ENCODE peak calls at places on chromosomes 11 and 22, in six cellular contexts. D is PC-3, V is A549, G is breast epithelium, Z is transverse colon, J is body of pancreas. Y is an unnamed sample. For H3K4me1, the result is how much of the 10 kb centered on the place peaks cover.

GRCh38 chr11:1869427-1870325 is 16.8 kb downstream of the LSP1 start:
- DNase-seq in G (no peak), Z (no peak), D (no peak), V (peak), J (no peak), Y (peak)

GRCh38 chr22:49963647-49964026 is 3.1 kb downstream of the PIM3 start:
- DNase-seq in Z (peak), D (no peak), J (peak), V (no peak), G (peak), Y (no peak)

GRCh38 chr11:3854660-3854976 is 846 bp upstream of the STIM1 start:
- DNase-seq in V (no peak), G (no peak), Z (no peak), D (no peak), J (no peak), Y (no peak)

GRCh38 chr11:114846040-114846791 is 167.9 kb downstream of the NXPE2 start:
- DNase-seq in V (no peak), G (no peak), D (no peak), J (peak), Z (no peak), Y (no peak)

GRCh38 chr11:122663056-122663740 is 7.7 kb downstream of the UBASH3B start:
- DNase-seq in J (no peak), G (peak), Z (no peak), V (no peak), D (no peak), Y (no peak)

GRCh38 chr11:31560842-31561476 is 51.4 kb downstream of the ELP4 start:
- DNase-seq in D (no peak), V (no peak), J (no peak), Z (no peak), G (no peak), Y (no peak)

GRCh38 chr11:21965221-21965620 is 227.7 kb upstream of the ANO5 start:
- DNase-seq in J (no peak), G (no peak), D (no peak), V (no peak), Z (no peak), Y (no peak)

GRCh38 chr22:44682556-44683168 is 19.3 kb upstream of the PRR5 start:
- DNase-seq in V (no peak), Z (no peak), J (no peak), G (no peak), D (no peak), Y (no peak)

GRCh38 chr11:42524534-42525227 is 787.1 kb upstream of the API5 start:
- DNase-seq in J (peak), V (no peak), D (peak), G (peak), Z (peak), Y (peak)

GRCh38 chr11:831132-831864 is 1.5 kb upstream of the CD151 start:
- DNase-seq in D (no peak), V (no peak), G (no peak), J (no peak), Z (no peak), Y (peak)

GRCh38 chr22:48651981-48652538 is 1175.6 kb downstream of the BRD1 start:
- DNase-seq in Z (no peak), J (no peak), V (no peak), G (no peak), D (no peak), Y (no peak)

GRCh38 chr11:73262851-73263495 is 9.2 kb upstream of the P2RY6 start:
- DNase-seq in G (no peak), Z (no peak), V (no peak), D (peak), J (no peak), Y (no peak)

GRCh38 chr22:22816766-22817410 is 70.7 kb upstream of the IGLL5 start:
- DNase-seq in J (no peak), Z (no peak), V (no peak), G (peak), D (no peak), Y (no peak)
- H3K4me1 ChIP-seq in J (under half), Z (under half), V (under half), G (under half), D (under half), Y (under half)

GRCh38 chr11:39374963-39375698 is 2084.3 kb downstream of the LRRC4C start:
- DNase-seq in V (peak), D (peak), Z (no peak), J (no peak), G (no peak), Y (no peak)
- TF ChIP-seq CTCF in V (peak), D (peak), Z (peak), J (peak), G (peak), Y (peak)

DNA sequence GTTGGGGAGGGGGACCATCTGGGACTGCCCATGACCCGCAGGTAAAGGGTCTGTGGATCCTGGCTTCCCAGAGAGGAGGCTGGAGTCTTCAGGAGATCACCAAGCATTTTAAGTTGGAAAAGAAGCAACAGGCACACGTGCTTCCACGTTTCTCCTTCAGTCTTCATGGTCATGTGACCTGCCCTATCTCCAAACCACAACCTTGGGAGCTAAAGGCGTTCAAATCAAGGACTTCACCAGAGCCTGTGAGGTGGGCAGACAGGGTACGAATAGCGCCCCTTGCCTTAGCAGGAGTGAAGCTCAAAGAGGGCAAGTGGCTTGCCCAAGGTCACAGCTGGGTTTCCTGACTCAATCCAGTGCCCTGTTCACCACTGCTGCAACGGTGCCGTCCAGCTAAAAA is 6.7 kb downstream of the TMEM184B start:
- DNase-seq in D (no peak), V (no peak), J (peak), G (no peak), Z (no peak), Y (no peak)
- H3K4me1 ChIP-seq in D (under half), V (under half), J (under half), G (under half), Z (under half), Y (half or more)

DNA sequence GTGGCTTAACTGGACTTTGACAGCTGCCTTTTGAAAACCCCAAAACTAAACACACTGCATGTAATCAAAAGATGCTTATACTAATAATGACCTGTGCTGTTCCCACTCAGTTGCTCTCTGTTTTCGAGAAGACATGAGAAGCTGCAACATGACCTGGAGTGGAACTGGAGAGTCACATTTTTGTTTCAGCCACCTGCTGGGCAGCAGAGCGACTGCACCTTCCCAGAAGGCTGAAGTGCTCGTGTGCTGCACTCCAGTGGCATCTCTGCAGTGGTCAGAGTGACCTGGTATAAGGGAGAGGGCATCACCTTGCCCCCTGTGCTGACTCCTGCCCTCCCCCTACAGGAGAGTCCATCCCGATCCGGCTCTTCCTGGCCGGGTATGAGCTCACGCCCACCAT is 8.6 kb downstream of the THYN1 start:
- DNase-seq in V (no peak), G (no peak), J (peak), Z (no peak), D (peak), Y (no peak)
- TF ChIP-seq CTCF in V (peak), G (peak), J (no peak), Z (peak), D (peak), Y (peak)

GRCh38 chr22:29382575-29383328 is 5.6 kb downstream of the AP1B1 start:
- DNase-seq in V (no peak), Z (peak), G (no peak), J (peak), D (no peak), Y (no peak)
- H3K4me1 ChIP-seq in V (under half), Z (half or more), G (under half), J (half or more), D (under half), Y (under half)

DNA sequence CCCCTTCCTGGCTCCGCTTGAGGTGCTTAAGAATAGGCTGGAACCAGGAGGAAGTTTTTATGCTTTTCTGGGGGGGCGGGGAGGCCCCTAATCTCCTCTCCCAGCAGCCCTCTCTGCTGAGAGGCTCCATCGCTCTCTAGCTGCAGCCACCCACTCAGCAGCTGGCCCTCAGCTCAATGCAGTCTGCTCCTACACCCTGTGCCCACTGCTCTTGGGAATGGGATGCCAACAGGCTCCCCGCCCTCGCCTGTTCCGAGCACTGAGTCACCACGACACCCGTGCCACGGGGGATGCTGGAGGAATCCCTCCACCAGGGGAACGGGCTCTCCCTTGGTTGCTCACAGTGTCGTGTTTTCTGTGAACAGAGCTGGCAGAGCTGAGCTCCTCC is 23.5 kb upstream of the SUSD2 start:
- DNase-seq in G (no peak), J (no peak), Z (no peak), D (no peak), V (no peak), Y (no peak)
- TF ChIP-seq CTCF in G (no peak), J (no peak), Z (no peak), D (no peak), V (no peak), Y (no peak)

DNA sequence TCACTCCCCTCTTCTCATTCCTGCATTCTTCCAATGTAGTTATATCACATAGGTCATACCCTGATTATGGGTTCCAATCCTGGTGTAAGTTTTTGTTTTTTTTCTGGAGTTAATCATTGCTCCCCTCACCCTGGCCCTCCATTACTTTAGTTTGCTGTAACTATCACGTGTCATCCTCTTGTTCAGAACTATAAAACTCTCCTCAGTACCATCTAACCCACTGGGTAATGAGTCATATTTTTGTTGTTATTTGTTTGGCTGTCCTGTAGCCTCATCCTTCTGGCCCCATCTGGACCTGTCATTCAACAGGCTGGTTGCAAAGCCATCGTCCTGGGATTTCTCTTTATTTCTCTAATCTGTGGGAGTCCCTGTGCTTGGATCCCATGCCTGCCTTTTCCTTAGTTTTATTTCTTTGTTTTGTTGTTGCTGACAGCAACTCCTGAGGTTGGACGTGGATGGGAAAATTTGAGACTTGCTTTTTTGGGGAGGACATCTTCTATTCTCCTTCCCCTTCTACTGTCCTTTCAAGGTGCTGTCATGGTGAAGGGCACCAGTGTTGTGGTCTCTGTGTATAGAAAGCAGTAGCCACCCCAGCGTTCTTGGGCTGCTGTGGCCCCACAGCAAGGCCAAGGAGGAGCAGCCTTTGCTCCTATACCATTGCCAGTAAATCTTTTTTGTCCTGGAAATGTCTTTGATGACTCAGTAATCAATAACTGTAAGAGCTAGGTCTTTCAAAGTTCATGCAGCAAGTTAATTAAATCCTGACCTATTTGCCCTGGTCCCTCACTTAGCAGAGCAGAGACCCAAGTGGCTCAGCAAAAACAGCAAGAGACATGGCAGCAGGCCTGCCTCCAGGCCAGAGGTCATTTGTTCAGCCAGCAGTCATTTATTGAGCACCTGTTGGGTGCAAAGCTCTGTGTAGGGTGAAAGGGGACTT is 82.5 kb downstream of the C22orf31 start:
- DNase-seq in Z (no peak), J (no peak), D (no peak), V (no peak), G (no peak), Y (no peak)
- H3K4me1 ChIP-seq in Z (under half), J (under half), D (under half), V (half or more), G (under half), Y (under half)

GRCh38 chr22:37742374-37743092 is 45.7 kb downstream of the TRIOBP start:
- DNase-seq in V (no peak), D (peak), G (no peak), J (no peak), Z (no peak), Y (peak)

GRCh38 chr22:37740455-37741311 is 43.8 kb downstream of the TRIOBP start:
- DNase-seq in D (no peak), Z (no peak), V (no peak), G (no peak), J (no peak), Y (no peak)

GRCh38 chr22:37739611-37740049 is 42.8 kb downstream of the TRIOBP start:
- DNase-seq in Z (no peak), V (no peak), G (no peak), J (no peak), D (no peak), Y (peak)

GRCh38 chr22:37741312-37741795 is 44.5 kb downstream of the TRIOBP start:
- DNase-seq in Z (peak), G (peak), D (peak), V (peak), J (peak), Y (peak)

GRCh38 chr22:37739000-37739399 is 42.2 kb downstream of the TRIOBP start:
- DNase-seq in J (peak), G (peak), Z (no peak), D (no peak), V (no peak), Y (peak)
- TF ChIP-seq CTCF in J (no peak), G (no peak), Z (no peak), D (no peak), V (no peak), Y (no peak)

DNA sequence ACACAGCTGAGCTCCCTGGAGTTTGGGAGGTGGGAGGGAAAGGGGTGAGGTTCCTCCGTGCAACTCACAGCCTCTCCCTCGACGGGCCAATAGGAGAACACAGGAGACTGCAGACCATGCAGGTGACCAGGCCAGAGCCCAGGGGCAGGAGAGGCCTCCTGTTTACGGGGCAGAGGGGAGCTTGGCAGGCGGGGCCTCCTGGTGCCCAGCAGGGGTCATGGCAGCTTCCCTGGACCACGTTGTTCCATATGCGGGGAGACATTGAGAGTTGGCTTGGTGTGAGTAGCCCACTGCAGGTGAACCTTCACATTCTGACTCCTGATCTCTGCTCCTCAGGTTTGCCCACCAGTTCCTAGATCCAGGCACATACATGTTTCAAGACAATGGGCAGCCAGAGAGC is 19.3 kb upstream of the XKR3 start:
- DNase-seq in V (no peak), D (no peak), J (no peak), G (no peak), Z (no peak), Y (no peak)
- H3K4me1 ChIP-seq in V (under half), D (under half), J (under half), G (under half), Z (under half), Y (under half)

Y was measured in heart left ventricle.